ENCODE peak calls at places on chromosomes 2 and 18, in five cellular contexts. One of them, this sample, is unnamed.

GRCh38 chr2:214019229-214019972 is 391.5 kb upstream of the VWC2L start:
- DNase-seq in stomach: no peak
- DNase-seq in breast epithelium: no peak
- DNase-seq in PC-9: peak; percentile 85
- DNase-seq in fibroblast of lung: peak; percentile 97
- DNase-seq in this sample: no peak

GRCh38 chr2:163800889-163801498 is 65.2 kb upstream of the FIGN start:
- DNase-seq in stomach: no peak
- DNase-seq in breast epithelium: no peak
- DNase-seq in PC-9: no peak
- DNase-seq in fibroblast of lung: peak; percentile 86
- DNase-seq in this sample: no peak

GRCh38 chr2:78417355-78417754 is 608.1 kb upstream of the REG3G start:
- DNase-seq in stomach: no peak
- DNase-seq in breast epithelium: no peak
- DNase-seq in PC-9: no peak
- DNase-seq in fibroblast of lung: no peak
- DNase-seq in this sample: no peak

GRCh38 chr2:151410485-151410833 is 757 bp downstream of the RIF1 start:
- DNase-seq in stomach: peak; percentile 31
- DNase-seq in breast epithelium: no peak
- DNase-seq in PC-9: peak; percentile 34
- DNase-seq in fibroblast of lung: peak; percentile 25
- DNase-seq in this sample: peak; percentile 61

GRCh38 chr2:121003391-121003790 is 267.7 kb downstream of the GLI2 start:
- DNase-seq in stomach: no peak
- DNase-seq in breast epithelium: no peak
- DNase-seq in PC-9: no peak
- DNase-seq in fibroblast of lung: no peak
- DNase-seq in this sample: no peak

GRCh38 chr2:227783404-227784138 is 30.1 kb upstream of the CCL20 start:
- DNase-seq in stomach: no peak
- DNase-seq in breast epithelium: no peak
- DNase-seq in PC-9: no peak
- DNase-seq in fibroblast of lung: no peak
- DNase-seq in this sample: no peak

GRCh38 chr2:44126106-44126797 is 42.4 kb upstream of the PPM1B start:
- DNase-seq in stomach: no peak
- DNase-seq in breast epithelium: no peak
- DNase-seq in PC-9: no peak
- DNase-seq in fibroblast of lung: no peak
- DNase-seq in this sample: no peak

GRCh38 chr2:2793514-2793913 is 462.4 kb upstream of the MYT1L start:
- DNase-seq in stomach: no peak
- DNase-seq in breast epithelium: no peak
- DNase-seq in PC-9: no peak
- DNase-seq in fibroblast of lung: no peak
- DNase-seq in this sample: no peak

GRCh38 chr2:168054657-168055056 is 192.7 kb downstream of the STK39 start:
- DNase-seq in stomach: no peak
- DNase-seq in breast epithelium: no peak
- DNase-seq in PC-9: no peak
- DNase-seq in fibroblast of lung: no peak
- DNase-seq in this sample: no peak

GRCh38 chr2:36515538-36515937 is 82.4 kb downstream of the FEZ2 start:
- DNase-seq in stomach: no peak
- DNase-seq in breast epithelium: no peak
- DNase-seq in PC-9: no peak
- DNase-seq in fibroblast of lung: no peak
- DNase-seq in this sample: no peak

GRCh38 chr2:239903210-239903609 is 121.9 kb downstream of the NDUFA10 start:
- DNase-seq in stomach: no peak
- DNase-seq in breast epithelium: no peak
- DNase-seq in PC-9: no peak
- DNase-seq in fibroblast of lung: no peak
- DNase-seq in this sample: no peak

GRCh38 chr2:102224824-102225739 is 38.3 kb downstream of the IL1RL2 start:
- DNase-seq in stomach: no peak
- DNase-seq in breast epithelium: no peak
- DNase-seq in PC-9: no peak
- DNase-seq in fibroblast of lung: no peak
- DNase-seq in this sample: no peak

GRCh38 chr2:10499911-10500521 is 51.9 kb upstream of the ODC1 start:
- DNase-seq in stomach: peak; percentile 24
- DNase-seq in breast epithelium: peak; percentile 12
- DNase-seq in PC-9: no peak
- DNase-seq in fibroblast of lung: no peak
- DNase-seq in this sample: no peak

GRCh38 chr18:48735070-48735676 is 196.3 kb downstream of the CTIF start:
- DNase-seq in stomach: no peak
- DNase-seq in breast epithelium: no peak
- DNase-seq in PC-9: no peak
- DNase-seq in fibroblast of lung: peak; percentile 69
- DNase-seq in this sample: no peak

GRCh38 chr18:49464718-49465598 is 4.5 kb upstream of the DYM start:
- DNase-seq in stomach: no peak
- DNase-seq in breast epithelium: no peak
- DNase-seq in PC-9: no peak
- DNase-seq in fibroblast of lung: peak; percentile 37
- DNase-seq in this sample: no peak

GRCh38 chr2:181123798-181124217 is 143.4 kb downstream of the UBE2E3 start:
- DNase-seq in stomach: no peak
- DNase-seq in breast epithelium: no peak
- DNase-seq in PC-9: no peak
- DNase-seq in fibroblast of lung: peak; percentile 50
- DNase-seq in this sample: peak; percentile 44

GRCh38 chr18:9914334-9914583 is 443 bp downstream of the VAPA start:
- DNase-seq in stomach: no peak
- DNase-seq in breast epithelium: no peak
- DNase-seq in PC-9: no peak
- DNase-seq in fibroblast of lung: no peak
- DNase-seq in this sample: no peak

GRCh38 chr2:233139875-233140585 is 79.9 kb downstream of the INPP5D start:
- DNase-seq in stomach: no peak
- DNase-seq in breast epithelium: no peak
- DNase-seq in PC-9: no peak
- DNase-seq in fibroblast of lung: no peak
- DNase-seq in this sample: no peak

GRCh38 chr2:28665041-28665704 is 86.5 kb upstream of the PPP1CB start:
- DNase-seq in stomach: peak; percentile 86
- DNase-seq in breast epithelium: peak; percentile 48
- DNase-seq in PC-9: no peak
- DNase-seq in fibroblast of lung: peak; percentile 85
- DNase-seq in this sample: no peak

GRCh38 chr18:47929681-47930085 is 776 bp downstream of the SMAD2 start:
- DNase-seq in stomach: no peak
- DNase-seq in breast epithelium: no peak
- DNase-seq in PC-9: no peak
- DNase-seq in fibroblast of lung: no peak
- DNase-seq in this sample: no peak

GRCh38 chr2:39874236-39874635 is 95.2 kb upstream of the THUMPD2 start:
- DNase-seq in stomach: no peak
- DNase-seq in breast epithelium: no peak
- DNase-seq in PC-9: no peak
- DNase-seq in fibroblast of lung: no peak
- DNase-seq in this sample: no peak

GRCh38 chr18:32911660-32912284 is 138.9 kb upstream of the KLHL14 start:
- DNase-seq in stomach: no peak
- DNase-seq in breast epithelium: no peak
- DNase-seq in PC-9: no peak
- DNase-seq in fibroblast of lung: peak; percentile 88
- DNase-seq in this sample: no peak

GRCh38 chr18:28684746-28685145 is 507.8 kb upstream of the CDH2 start:
- DNase-seq in stomach: no peak
- DNase-seq in breast epithelium: no peak
- DNase-seq in PC-9: no peak
- DNase-seq in fibroblast of lung: peak; percentile 15
- DNase-seq in this sample: no peak

GRCh38 chr2:61065706-61066688 is at the start of gene SANBR:
- DNase-seq in stomach: peak; percentile 90
- DNase-seq in breast epithelium: peak; percentile 60
- DNase-seq in PC-9: peak; percentile 95
- DNase-seq in fibroblast of lung: peak; percentile 81
- DNase-seq in this sample: peak; percentile 78
- H3K27ac ChIP-seq in stomach: peak within 1 kb of the TSS; percentile 90
- H3K27ac ChIP-seq in breast epithelium: peak within 1 kb of the TSS; percentile 85
- H3K27ac ChIP-seq in PC-9: no peak within 1 kb of the TSS
- H3K27ac ChIP-seq in fibroblast of lung: peak within 1 kb of the TSS; percentile 75
- H3K27ac ChIP-seq in this sample: no peak within 1 kb of the TSS

GRCh38 chr2:238433300-238433915 is 6.7 kb downstream of the ASB1 start:
- DNase-seq in stomach: no peak
- DNase-seq in breast epithelium: no peak
- DNase-seq in PC-9: no peak
- DNase-seq in fibroblast of lung: no peak
- DNase-seq in this sample: no peak
- TF ChIP-seq CTCF in stomach: no peak
- TF ChIP-seq CTCF in breast epithelium: no peak
- TF ChIP-seq CTCF in PC-9: no peak
- TF ChIP-seq CTCF in fibroblast of lung: no peak
- TF ChIP-seq CTCF in this sample: no peak

DNA sequence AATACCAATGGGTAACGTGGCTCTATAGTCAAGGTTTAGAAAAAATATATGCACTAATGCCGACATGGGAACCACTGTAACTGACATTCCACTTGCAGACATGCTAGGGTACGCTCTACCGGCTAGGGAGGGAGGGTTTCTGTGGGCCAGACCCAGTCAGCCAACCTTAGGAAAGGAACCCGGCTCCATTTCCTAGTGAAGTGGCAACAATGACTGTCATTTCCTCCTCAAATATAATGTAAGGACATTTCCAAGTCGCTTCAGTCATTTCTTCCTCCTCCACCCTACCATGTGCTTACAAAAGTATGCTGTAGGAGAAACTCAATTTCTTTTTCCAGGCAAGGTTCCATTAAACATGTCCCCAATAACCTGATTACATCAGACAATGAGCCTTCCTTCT is 64.4 kb upstream of the PSMD14 start:
- DNase-seq in stomach: no peak
- DNase-seq in breast epithelium: no peak
- DNase-seq in PC-9: no peak
- DNase-seq in fibroblast of lung: no peak
- DNase-seq in this sample: no peak
- H3K27me3 ChIP-seq in stomach: no peaks in the 10 kb centered on the region
- H3K27me3 ChIP-seq in breast epithelium: no peaks in the 10 kb centered on the region
- H3K27me3 ChIP-seq in PC-9: no peaks in the 10 kb centered on the region
- H3K27me3 ChIP-seq in fibroblast of lung: peaks cover 2% of the 10 kb centered on the region
- H3K27me3 ChIP-seq in this sample: no peaks in the 10 kb centered on the region

GRCh38 chr2:132958887-132959286 is 288.9 kb upstream of the LYPD1 start:
- DNase-seq in stomach: no peak
- DNase-seq in breast epithelium: no peak
- DNase-seq in PC-9: no peak
- DNase-seq in fibroblast of lung: no peak
- DNase-seq in this sample: no peak
- H3K27ac ChIP-seq in stomach: no peak overlapping the region
- H3K27ac ChIP-seq in breast epithelium: no peak overlapping the region
- H3K27ac ChIP-seq in PC-9: no peak overlapping the region
- H3K27ac ChIP-seq in fibroblast of lung: no peak overlapping the region
- H3K27ac ChIP-seq in this sample: no peak overlapping the region

GRCh38 chr2:205903549-205904129 is 182.3 kb downstream of the INO80D start:
- DNase-seq in stomach: peak; percentile 46
- DNase-seq in breast epithelium: no peak
- DNase-seq in PC-9: no peak
- DNase-seq in fibroblast of lung: no peak
- DNase-seq in this sample: no peak
- TF ChIP-seq CTCF in stomach: peak; percentile 51
- TF ChIP-seq CTCF in breast epithelium: peak; percentile 39
- TF ChIP-seq CTCF in PC-9: peak; percentile 22
- TF ChIP-seq CTCF in fibroblast of lung: peak; percentile 22
- TF ChIP-seq CTCF in this sample: no peak

DNA sequence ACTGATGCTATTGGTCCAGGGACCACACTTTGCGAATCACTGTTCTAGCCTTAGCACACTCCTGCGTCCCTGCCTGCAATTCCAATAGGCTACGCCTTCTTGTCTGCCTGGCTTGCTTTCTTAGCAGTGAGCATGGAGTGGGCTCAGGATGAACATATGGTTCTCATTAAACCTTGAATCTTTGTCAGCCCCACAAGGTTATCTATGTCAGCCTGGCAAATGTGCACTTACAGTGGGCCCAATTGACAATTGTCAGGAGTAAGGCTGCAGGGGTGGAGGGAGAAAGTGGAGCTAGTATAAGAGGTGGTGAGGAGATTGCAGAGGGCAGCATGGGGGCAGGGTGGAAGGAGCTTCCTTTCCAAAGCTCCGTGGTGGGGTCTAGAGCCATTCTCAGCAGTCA is 438.2 kb upstream of the ST6GAL2 start:
- DNase-seq in stomach: no peak
- DNase-seq in breast epithelium: no peak
- DNase-seq in PC-9: no peak
- DNase-seq in fibroblast of lung: no peak
- DNase-seq in this sample: no peak
- H3K27me3 ChIP-seq in stomach: no peaks in the 10 kb centered on the region
- H3K27me3 ChIP-seq in breast epithelium: no peaks in the 10 kb centered on the region
- H3K27me3 ChIP-seq in PC-9: no peaks in the 10 kb centered on the region
- H3K27me3 ChIP-seq in fibroblast of lung: no peaks in the 10 kb centered on the region
- H3K27me3 ChIP-seq in this sample: no peaks in the 10 kb centered on the region

GRCh38 chr2:230972046-230972445 is 23.9 kb upstream of the SPATA3 start:
- DNase-seq in stomach: no peak
- DNase-seq in breast epithelium: no peak
- DNase-seq in PC-9: no peak
- DNase-seq in fibroblast of lung: no peak
- DNase-seq in this sample: no peak

GRCh38 chr2:230969673-230970015 is 26.3 kb upstream of the SPATA3 start:
- DNase-seq in stomach: no peak
- DNase-seq in breast epithelium: no peak
- DNase-seq in PC-9: no peak
- DNase-seq in fibroblast of lung: no peak
- DNase-seq in this sample: no peak

GRCh38 chr2:230967113-230967512 is 28.8 kb upstream of the SPATA3 start:
- DNase-seq in stomach: no peak
- DNase-seq in breast epithelium: no peak
- DNase-seq in PC-9: no peak
- DNase-seq in fibroblast of lung: no peak
- DNase-seq in this sample: no peak

GRCh38 chr2:230964136-230964730 is 31.7 kb upstream of the SPATA3 start:
- DNase-seq in stomach: no peak
- DNase-seq in breast epithelium: no peak
- DNase-seq in PC-9: no peak
- DNase-seq in fibroblast of lung: no peak
- DNase-seq in this sample: no peak

GRCh38 chr2:230968921-230969672 is 26.8 kb upstream of the SPATA3 start:
- DNase-seq in stomach: no peak
- DNase-seq in breast epithelium: no peak
- DNase-seq in PC-9: no peak
- DNase-seq in fibroblast of lung: no peak
- DNase-seq in this sample: no peak
- H3K27ac ChIP-seq in stomach: no peak overlapping the region
- H3K27ac ChIP-seq in breast epithelium: no peak overlapping the region
- H3K27ac ChIP-seq in PC-9: no peak overlapping the region
- H3K27ac ChIP-seq in fibroblast of lung: no peak overlapping the region
- H3K27ac ChIP-seq in this sample: no peak overlapping the region

GRCh38 chr2:71928734-71929481 is 218.8 kb downstream of the CYP26B1 start:
- DNase-seq in stomach: no peak
- DNase-seq in breast epithelium: no peak
- DNase-seq in PC-9: no peak
- DNase-seq in fibroblast of lung: no peak
- DNase-seq in this sample: no peak
- TF ChIP-seq CTCF in stomach: no peak
- TF ChIP-seq CTCF in breast epithelium: no peak
- TF ChIP-seq CTCF in PC-9: no peak
- TF ChIP-seq CTCF in fibroblast of lung: no peak
- TF ChIP-seq CTCF in this sample: no peak